ENCODE peak calls at places on chromosomes 11 and 22, in six cellular contexts. One of them, this sample, is unnamed.

GRCh38 chr11:118916842-118917388 is 8.8 kb downstream of the BCL9L start:
- DNase-seq in AG10803: peak
- DNase-seq in WERI-Rb-1: no peak
- DNase-seq in left ventricle myocardium inferior: peak
- DNase-seq in K562: peak
- DNase-seq in sigmoid colon: peak
- DNase-seq in this sample: no peak

GRCh38 chr11:126588630-126589491 is 233.4 kb downstream of the ST3GAL4 start:
- DNase-seq in sigmoid colon: no peak
- DNase-seq in AG10803: no peak
- DNase-seq in K562: no peak
- DNase-seq in left ventricle myocardium inferior: no peak
- DNase-seq in WERI-Rb-1: peak
- DNase-seq in this sample: no peak

GRCh38 chr11:62004473-62004872 is 37.0 kb upstream of the FTH1 start:
- DNase-seq in AG10803: peak
- DNase-seq in WERI-Rb-1: no peak
- DNase-seq in left ventricle myocardium inferior: no peak
- DNase-seq in K562: no peak
- DNase-seq in sigmoid colon: no peak
- DNase-seq in this sample: peak

GRCh38 chr11:118918128-118918685 is 7.5 kb downstream of the BCL9L start:
- DNase-seq in K562: peak
- DNase-seq in AG10803: peak
- DNase-seq in sigmoid colon: peak
- DNase-seq in left ventricle myocardium inferior: peak
- DNase-seq in WERI-Rb-1: peak
- DNase-seq in this sample: no peak

GRCh38 chr22:22857607-22858558 is 29.7 kb upstream of the IGLL5 start:
- DNase-seq in sigmoid colon: no peak
- DNase-seq in WERI-Rb-1: peak
- DNase-seq in left ventricle myocardium inferior: no peak
- DNase-seq in AG10803: no peak
- DNase-seq in K562: no peak
- DNase-seq in this sample: no peak

GRCh38 chr11:6570691-6571427 is 32.6 kb downstream of the RRP8 start:
- DNase-seq in left ventricle myocardium inferior: no peak
- DNase-seq in AG10803: no peak
- DNase-seq in K562: no peak
- DNase-seq in WERI-Rb-1: no peak
- DNase-seq in sigmoid colon: no peak
- DNase-seq in this sample: no peak

GRCh38 chr22:21951931-21952465 is 650 bp downstream of the PPM1F start:
- DNase-seq in WERI-Rb-1: peak
- DNase-seq in left ventricle myocardium inferior: peak
- DNase-seq in K562: peak
- DNase-seq in sigmoid colon: peak
- DNase-seq in AG10803: peak
- DNase-seq in this sample: peak

GRCh38 chr11:1054143-1055108 is 17.9 kb upstream of the MUC6 start:
- DNase-seq in left ventricle myocardium inferior: no peak
- DNase-seq in K562: no peak
- DNase-seq in sigmoid colon: peak
- DNase-seq in WERI-Rb-1: peak
- DNase-seq in AG10803: peak
- DNase-seq in this sample: no peak

GRCh38 chr11:2451916-2452694 is 7.3 kb downstream of the KCNQ1 start:
- DNase-seq in AG10803: no peak
- DNase-seq in left ventricle myocardium inferior: no peak
- DNase-seq in K562: no peak
- DNase-seq in sigmoid colon: no peak
- DNase-seq in WERI-Rb-1: no peak
- DNase-seq in this sample: no peak

GRCh38 chr11:2300936-2301630 is 635 bp downstream of the C11orf21 start:
- DNase-seq in WERI-Rb-1: peak
- DNase-seq in left ventricle myocardium inferior: no peak
- DNase-seq in sigmoid colon: no peak
- DNase-seq in AG10803: no peak
- DNase-seq in K562: no peak
- DNase-seq in this sample: no peak

GRCh38 chr11:27721505-27722116 is 21.4 kb upstream of the BDNF start:
- DNase-seq in left ventricle myocardium inferior: no peak
- DNase-seq in AG10803: no peak
- DNase-seq in sigmoid colon: no peak
- DNase-seq in WERI-Rb-1: no peak
- DNase-seq in K562: no peak
- DNase-seq in this sample: no peak

GRCh38 chr11:63022422-63022821 is 6.8 kb upstream of the SLC22A8 start:
- DNase-seq in left ventricle myocardium inferior: no peak
- DNase-seq in WERI-Rb-1: peak
- DNase-seq in AG10803: no peak
- DNase-seq in K562: peak
- DNase-seq in sigmoid colon: no peak
- DNase-seq in this sample: no peak

GRCh38 chr11:70758206-70758605 is 359.9 kb downstream of the CTTN start:
- DNase-seq in WERI-Rb-1: no peak
- DNase-seq in AG10803: no peak
- DNase-seq in left ventricle myocardium inferior: no peak
- DNase-seq in K562: no peak
- DNase-seq in sigmoid colon: peak
- DNase-seq in this sample: no peak

GRCh38 chr11:57792060-57792541 is 30.5 kb downstream of the CTNND1 start:
- DNase-seq in WERI-Rb-1: no peak
- DNase-seq in sigmoid colon: peak
- DNase-seq in K562: peak
- DNase-seq in left ventricle myocardium inferior: peak
- DNase-seq in AG10803: peak
- DNase-seq in this sample: no peak

GRCh38 chr22:39938509-39938908 is 21.7 kb upstream of the TMA7B start:
- DNase-seq in AG10803: no peak
- DNase-seq in WERI-Rb-1: no peak
- DNase-seq in left ventricle myocardium inferior: no peak
- DNase-seq in sigmoid colon: no peak
- DNase-seq in K562: no peak
- DNase-seq in this sample: no peak

GRCh38 chr11:78202733-78203167 is 14.0 kb downstream of the USP35 start:
- DNase-seq in WERI-Rb-1: no peak
- DNase-seq in K562: no peak
- DNase-seq in left ventricle myocardium inferior: no peak
- DNase-seq in sigmoid colon: peak
- DNase-seq in AG10803: no peak
- DNase-seq in this sample: no peak

GRCh38 chr11:116360542-116360941 is 412.2 kb downstream of the BUD13 start:
- DNase-seq in K562: no peak
- DNase-seq in sigmoid colon: no peak
- DNase-seq in AG10803: no peak
- DNase-seq in WERI-Rb-1: no peak
- DNase-seq in left ventricle myocardium inferior: no peak
- DNase-seq in this sample: no peak

DNA sequence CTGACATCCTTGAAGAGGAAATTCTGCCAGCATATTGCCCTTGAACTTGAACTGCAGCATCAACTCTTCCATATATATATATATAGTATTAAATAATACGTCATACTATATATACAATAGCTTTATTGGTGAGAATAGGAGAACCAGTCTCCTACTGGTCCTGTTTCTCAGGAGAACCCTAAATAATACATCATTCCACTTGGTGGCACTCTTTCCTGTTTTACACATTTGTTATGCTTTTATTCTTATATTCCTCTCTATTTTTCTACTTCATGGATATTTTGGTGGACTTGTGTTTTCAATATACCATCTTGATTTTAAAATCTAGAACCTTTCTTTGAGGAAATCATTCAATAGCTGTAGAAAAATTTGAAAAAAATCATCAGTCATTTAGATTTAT is 193.3 kb downstream of the TRPC6 start:
- DNase-seq in K562: no peak
- DNase-seq in AG10803: peak
- DNase-seq in WERI-Rb-1: no peak
- DNase-seq in left ventricle myocardium inferior: no peak
- DNase-seq in sigmoid colon: no peak
- DNase-seq in this sample: no peak
- TF ChIP-seq CTCF in K562: peak
- TF ChIP-seq CTCF in AG10803: peak
- TF ChIP-seq CTCF in WERI-Rb-1: no peak
- TF ChIP-seq CTCF in left ventricle myocardium inferior: peak
- TF ChIP-seq CTCF in sigmoid colon: peak
- TF ChIP-seq CTCF in this sample: peak

GRCh38 chr11:44502506-44502905 is 63.0 kb upstream of the CD82 start:
- DNase-seq in K562: no peak
- DNase-seq in left ventricle myocardium inferior: no peak
- DNase-seq in AG10803: no peak
- DNase-seq in sigmoid colon: no peak
- DNase-seq in WERI-Rb-1: no peak
- DNase-seq in this sample: no peak
- TF ChIP-seq CTCF in K562: no peak
- TF ChIP-seq CTCF in left ventricle myocardium inferior: no peak
- TF ChIP-seq CTCF in AG10803: no peak
- TF ChIP-seq CTCF in sigmoid colon: no peak
- TF ChIP-seq CTCF in WERI-Rb-1: no peak
- TF ChIP-seq CTCF in this sample: no peak

DNA sequence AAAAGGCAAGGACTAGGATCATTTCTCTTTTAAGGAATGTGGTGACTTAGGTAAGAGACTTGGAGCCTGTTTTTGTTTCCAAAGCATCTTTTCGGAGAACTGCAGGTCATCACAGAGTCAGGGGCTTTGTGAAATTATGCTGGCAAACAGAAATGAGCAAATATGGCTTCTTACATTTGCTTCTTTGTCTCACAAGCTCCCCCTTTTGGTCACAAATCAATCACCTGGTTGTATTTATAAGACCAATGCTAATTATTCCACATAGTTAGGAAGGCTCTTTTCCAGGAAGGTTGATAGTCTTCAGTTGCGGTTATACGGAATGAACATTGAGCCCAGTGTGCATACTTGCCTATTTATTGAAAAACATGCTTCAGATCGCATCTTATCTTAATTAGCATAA is 34.6 kb upstream of the CEP126 start:
- DNase-seq in left ventricle myocardium inferior: no peak
- DNase-seq in WERI-Rb-1: peak
- DNase-seq in AG10803: peak
- DNase-seq in K562: peak
- DNase-seq in sigmoid colon: no peak
- DNase-seq in this sample: no peak
- TF ChIP-seq CTCF in left ventricle myocardium inferior: no peak
- TF ChIP-seq CTCF in WERI-Rb-1: peak
- TF ChIP-seq CTCF in AG10803: peak
- TF ChIP-seq CTCF in K562: peak
- TF ChIP-seq CTCF in sigmoid colon: no peak
- TF ChIP-seq CTCF in this sample: peak

DNA sequence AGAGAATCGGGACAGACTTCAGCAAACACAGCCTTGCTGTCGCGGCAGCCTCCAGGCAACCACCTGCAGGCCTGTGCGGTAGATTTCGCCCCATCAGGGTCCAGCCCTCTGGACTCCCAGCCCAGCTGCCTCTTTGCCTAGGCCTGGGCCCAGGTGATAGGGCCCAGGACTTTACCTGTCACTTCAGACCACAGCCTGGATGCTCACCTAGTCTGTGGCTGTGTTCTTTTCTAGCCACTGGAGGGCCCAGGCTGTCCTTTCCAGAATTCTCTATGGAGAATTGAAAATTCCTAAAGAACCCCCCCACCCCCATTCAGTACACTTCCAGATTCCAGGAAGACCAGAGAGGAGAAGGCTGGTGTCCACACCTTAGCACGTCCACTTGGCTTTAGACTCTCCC is 30.6 kb upstream of the RAB1B start:
- DNase-seq in AG10803: no peak
- DNase-seq in sigmoid colon: no peak
- DNase-seq in WERI-Rb-1: no peak
- DNase-seq in left ventricle myocardium inferior: no peak
- DNase-seq in K562: no peak
- DNase-seq in this sample: no peak
- TF ChIP-seq CTCF in AG10803: no peak
- TF ChIP-seq CTCF in sigmoid colon: no peak
- TF ChIP-seq CTCF in WERI-Rb-1: no peak
- TF ChIP-seq CTCF in left ventricle myocardium inferior: no peak
- TF ChIP-seq CTCF in K562: no peak
- TF ChIP-seq CTCF in this sample: no peak

GRCh38 chr22:43187171-43188099 is 501 bp upstream of the TTLL12 start:
- DNase-seq in left ventricle myocardium inferior: peak
- DNase-seq in sigmoid colon: peak
- DNase-seq in AG10803: peak
- DNase-seq in K562: peak
- DNase-seq in WERI-Rb-1: peak
- DNase-seq in this sample: peak
- TF ChIP-seq CTCF in left ventricle myocardium inferior: peak
- TF ChIP-seq CTCF in sigmoid colon: peak
- TF ChIP-seq CTCF in AG10803: peak
- TF ChIP-seq CTCF in K562: peak
- TF ChIP-seq CTCF in WERI-Rb-1: peak
- TF ChIP-seq CTCF in this sample: peak